ENCODE peak calls at places on chromosomes 11 and 22, in eight cellular contexts. H is AG09309; P is endothelial cell of umbilical vein; W is CD4-positive, alpha-beta memory T cell; O is PC-3; D is psoas muscle; F is effector memory CD4-positive, alpha-beta T cell; J is colonic mucosa. X is an unnamed sample.

GRCh38 chr22:27420817-27421361 is 380.7 kb downstream of the MN1 start:
- DNase-seq in O (peak), W (no peak), J (peak), H (peak), P (peak), D (peak), F (no peak), X (no peak)

GRCh38 chr11:57324886-57325734 is at the start of gene TNKS1BP1:
- DNase-seq in P (peak), F (peak), J (peak), H (peak), W (peak), O (peak), D (peak), X (peak)

GRCh38 chr11:117188620-117189081 is 10.1 kb downstream of the SIDT2 start:
- DNase-seq in H (no peak), P (no peak), O (no peak), W (no peak), J (peak), F (no peak), D (no peak), X (no peak)

GRCh38 chr11:68257477-68258362 is 14.1 kb downstream of the C11orf24 start:
- DNase-seq in F (peak), O (peak), P (peak), D (peak), J (peak), H (peak), W (peak), X (peak)

GRCh38 chr11:70364745-70365535 is 33.4 kb upstream of the CTTN start:
- DNase-seq in F (peak), O (no peak), P (no peak), H (no peak), W (peak), J (no peak), D (no peak), X (no peak)

GRCh38 chr22:37731804-37732471 is 35.1 kb downstream of the TRIOBP start:
- DNase-seq in W (no peak), J (peak), D (no peak), O (no peak), H (no peak), P (no peak), F (no peak), X (no peak)

GRCh38 chr11:80441821-80442220 is 1001.0 kb upstream of the TENM4 start:
- DNase-seq in F (no peak), P (peak), H (no peak), J (no peak), O (peak), D (no peak), W (no peak), X (no peak)

GRCh38 chr11:2509481-2510001 is 64.7 kb downstream of the KCNQ1 start:
- DNase-seq in H (no peak), D (peak), F (no peak), O (no peak), W (no peak), P (no peak), J (no peak), X (no peak)

GRCh38 chr22:50576070-50576469 is 2.2 kb downstream of the CPT1B start:
- DNase-seq in P (peak), D (no peak), F (no peak), H (peak), W (no peak), O (peak), J (no peak), X (no peak)

GRCh38 chr11:117647872-117648271 is 149.1 kb downstream of the DSCAML1 start:
- DNase-seq in H (no peak), W (no peak), D (no peak), P (no peak), O (no peak), F (no peak), J (no peak), X (no peak)

GRCh38 chr11:9802291-9802861 is 138.5 kb downstream of the SWAP70 start:
- DNase-seq in F (no peak), H (peak), O (no peak), D (no peak), W (no peak), J (no peak), P (no peak), X (no peak)

GRCh38 chr11:18669211-18669593 is 29.4 kb upstream of the TMEM86A start:
- DNase-seq in D (no peak), P (no peak), F (no peak), W (peak), J (no peak), O (peak), H (no peak), X (no peak)

GRCh38 chr11:111379500-111380136 is 543 bp upstream of the POU2AF1 start:
- DNase-seq in F (no peak), W (no peak), P (no peak), O (no peak), D (no peak), H (no peak), J (no peak), X (no peak)

DNA sequence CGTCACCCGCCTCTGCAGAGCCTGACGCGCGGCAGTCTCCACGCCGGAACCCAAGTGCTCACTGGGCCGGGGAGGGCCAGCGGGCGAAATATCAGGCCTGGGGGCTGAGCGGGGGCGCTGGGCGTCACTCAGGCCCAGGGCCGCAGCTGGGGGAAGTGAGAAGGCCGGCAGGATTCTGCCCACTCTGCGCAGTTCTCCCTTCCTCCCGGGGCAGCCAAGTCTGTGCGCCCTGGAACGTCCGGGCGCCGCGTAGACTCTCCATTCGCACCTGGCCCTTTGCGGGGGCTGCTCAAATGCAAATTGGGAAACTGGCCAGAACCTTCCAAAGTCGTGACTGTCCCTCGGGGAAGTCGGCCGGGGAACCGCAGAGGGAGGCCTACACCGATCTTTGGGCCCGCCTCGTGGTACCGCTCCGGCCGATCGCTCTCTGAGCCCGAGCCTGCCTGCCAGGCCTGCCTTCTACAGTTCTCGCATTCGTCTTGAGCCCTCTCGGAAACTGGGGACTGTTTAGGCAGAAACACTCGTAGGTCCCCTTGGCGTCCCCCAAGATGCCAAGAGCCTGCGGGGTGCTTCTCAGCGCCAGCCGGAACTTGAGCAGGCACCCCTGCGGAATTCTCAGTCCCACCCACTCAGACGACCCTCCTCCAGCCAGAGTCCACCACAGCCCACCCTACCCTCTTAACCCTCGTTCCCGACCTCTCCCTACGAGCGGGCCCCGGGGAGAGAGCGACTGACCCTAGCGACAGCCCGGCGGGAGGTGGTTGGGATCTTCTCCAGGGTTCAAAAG is 2.1 kb upstream of the SLC6A5 start:
- DNase-seq in J (no peak), P (no peak), H (no peak), W (no peak), F (no peak), D (no peak), O (no peak), X (no peak)
- H3K4me3 ChIP-seq in J (no peak), P (no peak), H (no peak), W (no peak), F (no peak), D (peak), O (no peak), X (no peak)

GRCh38 chr22:33519140-33519973 is 400.9 kb downstream of the LARGE1 start:
- DNase-seq in H (peak), O (peak), D (no peak), W (no peak), J (peak), P (no peak), F (no peak), X (peak)
- H3K4me3 ChIP-seq in H (no peak), O (no peak), D (no peak), W (no peak), J (no peak), P (no peak), F (no peak), X (no peak)

GRCh38 chr22:18091916-18092526 is 14.2 kb downstream of the PEX26 start:
- DNase-seq in W (peak), P (peak), O (no peak), D (peak), F (no peak), H (no peak), J (peak), X (no peak)

GRCh38 chr22:18093661-18094060 is 15.9 kb downstream of the PEX26 start:
- DNase-seq in J (no peak), O (no peak), D (no peak), H (no peak), F (no peak), W (no peak), P (no peak), X (no peak)

GRCh38 chr22:18088825-18089568 is 11.2 kb downstream of the PEX26 start:
- DNase-seq in H (no peak), F (no peak), W (peak), J (peak), D (peak), P (no peak), O (no peak), X (no peak)

GRCh38 chr22:18090286-18090685 is 12.5 kb downstream of the PEX26 start:
- DNase-seq in W (no peak), O (no peak), H (no peak), D (no peak), F (no peak), P (no peak), J (no peak), X (no peak)

GRCh38 chr22:18091478-18091877 is 13.7 kb downstream of the PEX26 start:
- DNase-seq in W (no peak), F (no peak), D (no peak), P (no peak), J (no peak), H (no peak), O (no peak), X (no peak)
- H3K4me3 ChIP-seq in W (peak), F (peak), D (peak), P (peak), J (peak), H (no peak), O (no peak), X (no peak)

DNA sequence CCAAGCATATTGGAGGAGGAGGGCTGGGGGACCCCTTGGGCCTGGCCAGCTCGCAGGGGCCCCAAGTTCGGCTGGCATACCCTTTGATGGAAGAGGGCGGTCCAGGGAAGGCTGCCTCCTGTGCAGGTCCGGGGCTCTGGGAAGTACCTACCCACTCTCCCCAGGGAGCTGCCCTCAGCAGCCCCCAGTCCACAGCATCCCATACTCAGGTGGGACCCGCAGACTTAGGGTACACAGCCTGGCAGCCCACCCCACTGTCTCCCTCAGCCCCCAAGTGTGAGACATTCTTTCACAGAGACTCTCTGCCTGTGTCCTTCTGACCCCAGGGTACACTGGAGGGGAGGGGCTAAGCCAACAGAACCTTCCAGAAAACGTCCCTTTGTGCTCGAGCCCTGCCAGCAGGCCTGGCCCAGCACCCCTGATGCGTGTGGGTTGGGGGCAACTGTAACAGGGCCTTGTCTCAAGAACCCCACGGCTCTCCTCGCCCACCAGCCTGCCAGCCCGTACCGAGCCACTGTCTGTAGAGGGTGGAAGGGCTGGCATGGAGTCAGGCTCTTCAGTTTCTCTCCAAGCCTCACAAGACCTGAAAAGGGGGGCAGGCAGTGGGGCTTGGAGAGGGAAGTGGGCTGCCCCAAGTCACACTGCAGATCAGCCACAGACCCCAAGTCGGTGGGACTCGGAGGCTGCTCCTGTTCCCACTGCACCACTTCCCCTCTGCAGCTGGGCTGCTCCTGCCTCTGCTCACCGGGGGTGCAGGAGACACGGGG is 7.0 kb upstream of the TNFRSF13C start:
- DNase-seq in D (no peak), W (no peak), P (no peak), H (no peak), F (no peak), O (no peak), J (no peak), X (no peak)
- H3K4me3 ChIP-seq in D (no peak), W (no peak), P (no peak), H (no peak), F (no peak), O (no peak), J (no peak), X (no peak)

GRCh38 chr22:24411256-24412004 is 16.0 kb upstream of the ADORA2A start:
- DNase-seq in O (no peak), J (no peak), F (no peak), D (peak), W (no peak), P (no peak), H (no peak), X (no peak)

GRCh38 chr22:24414523-24414922 is 12.9 kb upstream of the ADORA2A start:
- DNase-seq in H (no peak), O (no peak), D (peak), W (no peak), J (no peak), F (no peak), P (no peak), X (no peak)

GRCh38 chr22:24413726-24414385 is 13.5 kb upstream of the ADORA2A start:
- DNase-seq in F (no peak), O (no peak), W (no peak), J (no peak), H (no peak), P (no peak), D (peak), X (no peak)

GRCh38 chr22:24412274-24412673 is 15.1 kb upstream of the ADORA2A start:
- DNase-seq in F (no peak), P (no peak), D (no peak), J (no peak), O (no peak), H (no peak), W (no peak), X (no peak)

GRCh38 chr22:24413271-24413670 is 14.1 kb upstream of the ADORA2A start:
- DNase-seq in J (no peak), F (no peak), O (no peak), P (no peak), H (no peak), D (peak), W (no peak), X (no peak)
- H3K4me3 ChIP-seq in J (no peak), F (no peak), O (no peak), P (no peak), H (no peak), D (no peak), W (no peak), X (no peak)

DNA sequence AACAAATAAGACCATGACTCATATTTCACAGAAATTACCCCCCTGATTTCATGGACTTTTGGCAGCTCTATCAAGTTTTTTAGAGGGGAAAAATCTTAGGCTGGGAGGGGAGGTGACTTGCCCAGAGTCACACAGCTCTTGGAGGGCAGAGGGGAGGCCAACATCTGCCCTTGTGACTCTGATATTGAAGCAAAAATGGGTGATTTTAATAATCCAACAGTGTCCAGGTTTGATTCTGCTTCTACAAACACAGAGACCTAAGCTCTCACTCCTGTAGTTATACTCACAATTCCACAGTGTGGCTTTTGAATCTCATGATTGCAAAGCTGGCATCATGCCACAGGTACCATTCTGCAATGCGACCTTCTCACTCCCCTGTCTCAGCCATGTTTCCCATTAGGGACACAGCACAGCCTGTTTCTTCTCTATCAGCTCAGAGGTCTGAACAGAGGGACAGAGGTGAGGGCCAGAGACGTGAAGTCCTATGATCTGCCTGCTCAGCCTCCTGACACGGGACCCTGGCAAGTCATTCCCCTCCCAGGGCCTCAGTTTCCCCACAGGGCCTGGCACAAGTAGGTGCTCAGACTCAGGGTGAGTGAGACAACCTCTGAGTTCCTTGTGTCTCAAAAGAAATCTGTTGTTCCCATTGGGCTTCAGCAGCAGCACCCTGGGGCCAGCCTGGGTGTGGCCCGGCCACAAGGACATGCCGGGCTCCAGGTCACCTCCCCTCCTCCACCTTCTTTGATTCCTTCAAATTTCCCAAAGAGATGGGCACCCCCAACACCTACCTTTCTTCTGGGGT is 778 bp downstream of the APOL2 start:
- DNase-seq in O (no peak), J (peak), W (no peak), F (no peak), D (no peak), H (no peak), P (peak), X (no peak)
- H3K4me3 ChIP-seq in O (peak), J (peak), W (peak), F (peak), D (peak), H (peak), P (peak), X (peak)

DNA sequence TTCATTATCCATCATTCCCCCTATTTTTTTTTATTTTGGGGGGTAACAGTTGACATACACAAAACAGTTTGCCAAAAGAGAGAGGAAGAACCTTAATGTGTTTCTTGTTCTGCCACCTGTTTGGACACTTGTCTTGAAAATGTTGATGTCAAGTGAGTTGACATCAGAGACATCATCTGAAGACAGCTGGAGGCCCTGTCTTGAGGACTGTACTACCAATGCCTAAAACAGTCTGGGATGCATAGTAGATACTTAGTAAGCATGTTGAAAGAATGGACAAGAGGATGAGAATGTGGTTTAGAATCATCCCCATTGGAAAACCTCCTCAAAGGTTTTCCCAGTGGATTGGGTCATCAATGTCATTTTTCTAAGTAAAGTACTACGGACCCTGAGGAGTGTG is 2.4 kb upstream of the ARHGEF12 start:
- DNase-seq in J (no peak), W (no peak), O (no peak), P (no peak), H (no peak), F (no peak), D (no peak), X (no peak)
- H3K4me3 ChIP-seq in J (no peak), W (no peak), O (no peak), P (no peak), H (no peak), F (no peak), D (no peak), X (no peak)

GRCh38 chr22:33202455-33202854 is 144.3 kb upstream of the SYN3 start:
- DNase-seq in F (no peak), P (no peak), D (no peak), O (no peak), J (no peak), W (no peak), H (no peak), X (no peak)
- H3K4me3 ChIP-seq in F (no peak), P (no peak), D (no peak), O (no peak), J (no peak), W (no peak), H (no peak), X (no peak)

DNA sequence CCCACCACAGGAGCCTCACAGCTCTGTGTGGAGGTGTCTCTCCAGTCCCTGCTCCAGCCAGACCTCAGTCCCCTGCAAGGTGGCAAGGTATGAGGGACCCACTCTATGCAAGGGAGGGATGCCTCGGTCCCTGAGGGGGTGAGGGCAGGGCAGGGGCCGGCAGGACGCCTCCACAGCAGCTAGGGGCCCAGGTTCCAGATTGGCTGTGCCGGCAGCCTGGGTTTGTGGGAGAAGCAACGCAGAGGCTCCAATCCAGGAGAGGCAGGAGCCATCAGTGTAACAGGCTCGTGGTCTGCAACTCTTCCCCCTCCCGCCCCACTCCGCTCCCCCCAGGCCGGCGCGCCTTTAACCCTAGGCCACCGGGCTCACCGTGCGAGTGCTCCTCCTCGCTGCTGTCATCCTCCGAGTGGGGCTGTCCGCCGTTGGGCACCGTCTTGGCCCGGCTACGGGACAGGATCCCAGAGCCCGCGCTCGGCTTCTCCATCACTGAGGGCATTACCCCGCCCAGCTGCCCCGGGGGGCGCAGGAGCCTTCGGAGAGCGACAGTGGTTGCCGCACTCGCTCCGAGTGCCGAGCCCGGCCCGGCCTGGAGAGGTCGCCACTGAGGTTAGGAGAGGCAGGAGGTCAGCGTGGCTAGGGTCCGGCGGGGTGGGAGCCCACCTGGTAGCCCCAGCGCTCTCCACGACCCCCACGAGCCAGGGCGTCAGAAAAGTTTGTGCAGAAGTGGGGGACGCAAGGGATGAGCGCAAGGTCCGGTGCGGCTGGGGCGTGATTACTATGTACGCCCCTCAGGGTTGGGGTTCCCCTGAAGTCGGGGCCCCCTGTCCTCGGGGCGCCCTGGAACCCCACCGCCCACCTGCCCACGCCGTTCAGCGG is 765 bp downstream of the RCOR2 start:
- DNase-seq in O (peak), P (no peak), J (peak), H (no peak), W (no peak), D (peak), F (no peak), X (no peak)
- H3K4me3 ChIP-seq in O (peak), P (no peak), J (peak), H (peak), W (peak), D (peak), F (peak), X (peak)

X was measured in neuronal stem cell.